ENCODE peak calls at places on chromosomes 13 and 19, in eight cellular contexts. Y is cardiac muscle cell, B is upper lobe of left lung, K is mammary epithelial cell, L is hepatocyte, T is dorsolateral prefrontal cortex, Z is pancreas, X is upper lobe of right lung. P is an unnamed sample.

GRCh38 chr19:29623726-29624488 is 17.8 kb downstream of the POP4 start:
- DNase-seq in Y (no peak), B (no peak), K (no peak), L (no peak), T (no peak), Z (no peak), X (no peak), P (no peak)

GRCh38 chr19:2424686-2425621 is 2.4 kb downstream of the TIMM13 start:
- DNase-seq in Y (peak; percentile 65), B (peak; percentile 86), K (no peak), L (peak; percentile 81), T (no peak), Z (peak; percentile 58), X (peak; percentile 67), P (no peak)

GRCh38 chr19:42185281-42185680 is 32.2 kb downstream of the DEDD2 start:
- DNase-seq in Y (no peak), B (no peak), K (no peak), L (no peak), T (no peak), Z (no peak), X (no peak), P (no peak)

GRCh38 chr13:94534171-94534570 is 54.7 kb upstream of the DCT start:
- DNase-seq in Y (no peak), B (no peak), K (no peak), L (no peak), T (no peak), Z (no peak), X (no peak), P (no peak)

GRCh38 chr13:22076658-22077057 is 405.8 kb downstream of the FGF9 start:
- DNase-seq in Y (no peak), B (no peak), K (no peak), L (no peak), T (no peak), Z (no peak), X (no peak), P (no peak)

GRCh38 chr13:112971288-112971643 is 2.3 kb downstream of the MCF2L start:
- DNase-seq in Y (no peak), B (no peak), K (no peak), L (no peak), T (no peak), Z (no peak), X (peak; percentile 42), P (no peak)

GRCh38 chr13:47039106-47039505 is 142.3 kb upstream of the HTR2A start:
- DNase-seq in Y (no peak), B (no peak), K (peak; percentile 79), L (no peak), T (no peak), Z (no peak), X (no peak), P (no peak)

GRCh38 chr19:11421607-11422098 is 2.5 kb upstream of the RGL3 start:
- DNase-seq in Y (peak; percentile 31), B (peak; percentile 89), K (no peak), L (peak; percentile 69), T (no peak), Z (peak; percentile 53), X (peak; percentile 81), P (no peak)

GRCh38 chr13:112885782-112886268 is 83.2 kb upstream of the MCF2L start:
- DNase-seq in Y (peak; percentile 95), B (peak; percentile 92), K (peak; percentile 84), L (peak; percentile 95), T (no peak), Z (peak; percentile 92), X (peak; percentile 81), P (peak; percentile 75)

GRCh38 chr19:17538684-17539287 is 16.7 kb upstream of the COLGALT1 start:
- DNase-seq in Y (no peak), B (no peak), K (no peak), L (no peak), T (no peak), Z (no peak), X (no peak), P (no peak)

GRCh38 chr13:46523972-46524737 is 28.8 kb upstream of the LRCH1 start:
- DNase-seq in Y (no peak), B (no peak), K (no peak), L (no peak), T (no peak), Z (no peak), X (no peak), P (no peak)

GRCh38 chr13:52815330-52815729 is 33.1 kb downstream of the PCDH8 start:
- DNase-seq in Y (no peak), B (peak; percentile 64), K (no peak), L (no peak), T (no peak), Z (no peak), X (no peak), P (no peak)

GRCh38 chr19:31185261-31185660 is 164.0 kb downstream of the TSHZ3 start:
- DNase-seq in Y (no peak), B (no peak), K (no peak), L (no peak), T (no peak), Z (no peak), X (no peak), P (no peak)

GRCh38 chr13:31282741-31283455 is 83.1 kb downstream of the B3GLCT start:
- DNase-seq in Y (no peak), B (no peak), K (peak; percentile 23), L (no peak), T (no peak), Z (no peak), X (no peak), P (no peak)

GRCh38 chr13:110965038-110965754 is 50.3 kb upstream of the ANKRD10 start:
- DNase-seq in Y (no peak), B (no peak), K (peak; percentile 96), L (peak; percentile 63), T (no peak), Z (peak; percentile 22), X (no peak), P (no peak)

GRCh38 chr13:98965325-98965724 is 12.5 kb downstream of the DOCK9 start:
- DNase-seq in Y (no peak), B (no peak), K (no peak), L (no peak), T (no peak), Z (no peak), X (no peak), P (no peak)

GRCh38 chr19:49930483-49931011 is 1.2 kb upstream of the NUP62 start:
- DNase-seq in Y (no peak), B (no peak), K (no peak), L (no peak), T (no peak), Z (peak; percentile 57), X (no peak), P (peak; percentile 63)

GRCh38 chr19:49927526-49928264 is 1.3 kb upstream of the ATF5 start:
- DNase-seq in Y (no peak), B (no peak), K (no peak), L (no peak), T (no peak), Z (no peak), X (no peak), P (no peak)

GRCh38 chr19:49931293-49932040 is 2.2 kb upstream of the NUP62 start:
- DNase-seq in Y (no peak), B (no peak), K (no peak), L (no peak), T (no peak), Z (no peak), X (no peak), P (no peak)

GRCh38 chr19:49929611-49930482 is 543 bp upstream of the NUP62 start:
- DNase-seq in Y (peak; percentile 98), B (peak; percentile 94), K (peak; percentile 88), L (peak; percentile 95), T (peak; percentile 93), Z (peak; percentile 93), X (peak; percentile 93), P (peak; percentile 95)

DNA sequence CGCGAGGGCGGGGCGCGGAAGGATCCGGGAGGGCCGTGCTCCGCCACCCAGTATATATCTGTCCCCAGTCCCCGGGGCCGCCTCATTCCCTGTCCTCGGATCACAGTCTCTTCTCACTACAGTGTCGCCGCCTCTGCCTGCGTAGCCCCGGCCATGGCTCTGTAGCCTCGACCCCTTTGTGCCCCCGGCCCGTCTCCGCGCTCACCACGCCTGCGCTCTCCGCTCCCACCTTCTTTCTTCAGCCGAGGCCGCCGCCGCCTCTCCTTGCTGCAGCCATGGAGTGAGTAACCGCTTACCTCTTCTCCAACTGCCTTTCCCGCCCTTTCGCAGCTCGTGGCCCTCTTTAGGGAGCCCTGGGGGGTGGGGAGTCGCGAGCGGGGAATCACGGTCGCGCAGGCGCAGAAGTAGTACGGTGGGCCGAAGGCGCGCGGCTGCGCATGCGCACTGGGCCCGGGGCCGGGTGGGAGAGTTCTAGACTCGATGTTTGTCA is at the start of the genes ATF5 and NUP62:
- DNase-seq in Y (peak; percentile 90), B (peak; percentile 99), K (peak; percentile 82), L (peak; percentile 96), T (peak; percentile 68), Z (peak; percentile 88), X (peak; percentile 95), P (peak; percentile 93)
- TF ChIP-seq CTCF in Y (no peak), B (no peak), K (no peak), L (no peak), T (peak; percentile 26), Z (no peak), X (no peak), P (no peak)

DNA sequence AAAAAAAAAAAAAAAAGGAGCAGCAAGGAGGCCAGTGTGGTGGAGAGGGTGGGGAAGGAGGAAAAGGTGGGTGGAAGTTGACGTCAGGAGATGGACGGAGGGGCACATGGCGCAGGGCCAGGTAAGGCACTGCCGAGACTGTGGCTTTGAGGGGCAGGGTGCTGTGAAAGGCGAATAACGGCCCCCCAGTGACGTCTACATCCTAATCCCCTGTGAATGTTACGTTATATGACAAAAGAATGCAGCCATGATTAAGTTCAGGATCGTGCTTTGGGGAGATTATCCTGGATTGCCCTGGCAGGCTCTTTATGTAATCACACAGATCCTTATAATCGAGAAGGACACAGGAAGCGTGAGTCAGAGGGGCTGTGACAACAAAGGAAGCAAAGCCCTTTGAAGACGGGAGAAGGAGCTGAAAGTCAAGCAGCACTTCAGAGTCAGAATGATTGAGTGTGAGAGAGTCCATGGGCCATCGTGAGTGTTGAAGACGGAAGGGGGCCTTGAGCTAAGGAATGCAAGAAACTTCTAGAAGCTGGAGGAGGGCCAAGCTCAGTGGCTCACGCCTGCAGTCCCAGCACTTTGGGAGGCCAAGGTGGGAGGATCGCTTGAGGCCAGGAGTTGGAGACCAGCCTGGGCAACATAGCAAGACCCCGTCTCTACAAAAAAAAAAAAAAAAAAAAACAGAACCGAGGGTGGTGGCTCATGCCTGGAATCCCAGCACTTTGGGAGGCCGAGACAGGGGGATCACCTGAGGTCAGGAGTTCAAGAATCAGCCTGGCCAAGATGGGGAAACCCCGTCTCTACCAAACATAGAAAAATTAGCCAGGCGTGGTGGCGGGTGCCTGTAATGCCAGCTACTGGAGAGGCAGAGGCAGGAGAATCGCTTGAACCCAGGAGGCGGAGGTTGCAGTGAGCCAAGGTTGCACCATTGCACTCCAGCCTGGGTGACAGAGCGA is 13.8 kb upstream of the CEACAM16 start:
- DNase-seq in Y (no peak), B (peak; percentile 40), K (peak; percentile 51), L (peak; percentile 72), T (no peak), Z (no peak), X (no peak), P (peak; percentile 67)
- H3K27ac ChIP-seq in Y (peak overlapping the region; percentile 48), B (peak overlapping the region; percentile 77), K (no peak overlapping the region), L (peak overlapping the region; percentile 31), T (no peak overlapping the region), Z (no peak overlapping the region), X (peak overlapping the region; percentile 63), P (peak overlapping the region; percentile 49)

GRCh38 chr19:33797821-33798633 is 1.4 kb downstream of the KCTD15 start:
- DNase-seq in Y (peak; percentile 81), B (peak; percentile 87), K (peak; percentile 19), L (peak; percentile 55), T (no peak), Z (peak; percentile 69), X (no peak), P (peak; percentile 68)
- H3K4me3 ChIP-seq in Y (peak overlapping the region; percentile 78), B (peak overlapping the region; percentile 76), K (peak overlapping the region; percentile 85), L (peak overlapping the region; percentile 93), T (peak overlapping the region; percentile 52), Z (peak overlapping the region; percentile 74), X (peak overlapping the region; percentile 70), P (peak overlapping the region; percentile 73)

GRCh38 chr13:86608739-86609138 is 809.5 kb upstream of the SLITRK6 start:
- DNase-seq in Y (no peak), B (no peak), K (no peak), L (no peak), T (no peak), Z (no peak), X (no peak), P (no peak)
- TF ChIP-seq CTCF in Y (no peak), B (no peak), K (no peak), L (no peak), T (no peak), Z (no peak), X (no peak), P (no peak)